ENCODE peak calls at places on chromosomes 5 and 9, in four cellular contexts. A, S, W and Z are unnamed samples.
A peak's percentile ranks its signal among the peaks of the same experiment; 100 is the strongest.

GRCh38 chr5:168947212-168947868 is 353.6 kb downstream of the SLIT3 start:
- DNase-seq in A (no peak), S (no peak), W (peak; percentile 18), Z (peak; percentile 21)

GRCh38 chr9:14372437-14373318 is 58.7 kb upstream of the NFIB start:
- DNase-seq in A (peak; percentile 66), S (no peak), W (peak; percentile 69), Z (peak; percentile 48)

GRCh38 chr9:8895498-8896224 is 1096.1 kb upstream of the DMAC1 start:
- DNase-seq in A (no peak), S (no peak), W (peak; percentile 10), Z (peak; percentile 49)

GRCh38 chr5:178328826-178329225 is 96.2 kb upstream of the PHYKPL start:
- DNase-seq in A (no peak), S (no peak), W (no peak), Z (no peak)

GRCh38 chr5:100647461-100648230 is 112.5 kb downstream of the FAM174A start:
- DNase-seq in A (no peak), S (no peak), W (no peak), Z (no peak)

GRCh38 chr9:80125731-80126264 is 554.0 kb downstream of the TLE4 start:
- DNase-seq in A (no peak), S (no peak), W (no peak), Z (no peak)

GRCh38 chr5:139574641-139575312 is 13.6 kb downstream of the UBE2D2 start:
- DNase-seq in A (no peak), S (no peak), W (no peak), Z (peak; percentile 32)

GRCh38 chr5:73140801-73141200 is 20.4 kb downstream of the TMEM171 start:
- DNase-seq in A (no peak), S (no peak), W (no peak), Z (no peak)

GRCh38 chr9:8062459-8062858 is 262.9 kb upstream of the DMAC1 start:
- DNase-seq in A (no peak), S (no peak), W (no peak), Z (no peak)